ENCODE peak calls at places on chromosomes 16 and 17, in eight cellular contexts. C, T, Y, W, R, E, P and B are unnamed samples.

GRCh38 chr17:39667262-39668140 is 752 bp upstream of the PNMT start:
- DNase-seq in R (peak; percentile 42), Y (peak; percentile 66), T (peak; percentile 75), E (no peak), W (no peak), C (no peak), P (no peak), B (no peak)

GRCh38 chr17:2692781-2693135 is 18.8 kb downstream of the CLUH start:
- DNase-seq in R (peak; percentile 12), Y (no peak), E (peak; percentile 16), T (no peak), P (no peak), W (no peak), C (no peak), B (no peak)

GRCh38 chr16:86975445-86975844 is 341.7 kb downstream of the C16orf95 start:
- DNase-seq in Y (no peak), R (peak; percentile 31), W (no peak), E (peak; percentile 55), P (peak; percentile 43), C (peak; percentile 89), T (no peak), B (no peak)

GRCh38 chr17:49997256-49997735 is 2.3 kb upstream of the DLX3 start:
- DNase-seq in W (no peak), E (no peak), R (no peak), C (no peak), P (no peak), Y (no peak), T (no peak), B (no peak)

GRCh38 chr17:83030432-83030831 is 49.0 kb upstream of the METRNL start:
- DNase-seq in C (no peak), P (no peak), Y (no peak), T (no peak), R (no peak), E (no peak), W (no peak), B (no peak)

GRCh38 chr17:64774888-64775600 is 112.9 kb upstream of the SMURF2 start:
- DNase-seq in W (no peak), R (no peak), Y (no peak), E (no peak), T (no peak), C (no peak), P (no peak), B (no peak)

GRCh38 chr17:80836971-80837481 is 154.6 kb upstream of the CHMP6 start:
- DNase-seq in Y (no peak), T (peak; percentile 36), W (no peak), E (no peak), C (no peak), P (no peak), R (no peak), B (no peak)

GRCh38 chr17:46092996-46093395 is 93.9 kb downstream of the STH start:
- DNase-seq in P (no peak), W (no peak), C (no peak), E (no peak), R (no peak), Y (no peak), T (no peak), B (no peak)

GRCh38 chr17:47941998-47942490 is 673 bp downstream of the PNPO start:
- DNase-seq in W (no peak), T (no peak), Y (no peak), R (no peak), P (no peak), C (no peak), E (no peak), B (no peak)

GRCh38 chr16:50038756-50039529 is 13.9 kb downstream of the CNEP1R1 start:
- DNase-seq in W (peak; percentile 24), R (no peak), P (peak; percentile 20), T (no peak), C (no peak), E (no peak), Y (peak; percentile 25), B (peak; percentile 4)

GRCh38 chr17:17778308-17779014 is 58.3 kb downstream of the SREBF1 start:
- DNase-seq in Y (peak; percentile 84), C (peak; percentile 73), W (no peak), T (no peak), E (no peak), R (peak; percentile 55), P (no peak), B (no peak)

GRCh38 chr16:50121278-50121677 is 31.8 kb upstream of the TENT4B start:
- DNase-seq in C (no peak), T (no peak), E (no peak), W (no peak), P (no peak), Y (no peak), R (no peak), B (no peak)

GRCh38 chr17:66381701-66382362 is 79.4 kb downstream of the PRKCA start:
- DNase-seq in T (no peak), P (no peak), Y (no peak), C (no peak), R (no peak), E (no peak), W (no peak), B (no peak)

GRCh38 chr16:49857423-49858181 is 1.7 kb upstream of the ZNF423 start:
- DNase-seq in Y (peak; percentile 61), C (no peak), T (peak; percentile 91), R (peak; percentile 82), P (peak; percentile 83), E (no peak), W (no peak), B (no peak)

GRCh38 chr17:9522074-9522473 is 53.5 kb downstream of the STX8 start:
- DNase-seq in Y (no peak), W (no peak), T (no peak), C (peak; percentile 18), P (peak; percentile 71), E (no peak), R (no peak), B (no peak)

GRCh38 chr17:2595200-2595599 is 1.7 kb downstream of the PAFAH1B1 start:
- DNase-seq in E (no peak), T (no peak), Y (no peak), C (no peak), W (no peak), P (no peak), R (no peak), B (no peak)

GRCh38 chr17:21019976-21020575 is 22.7 kb downstream of the USP22 start:
- DNase-seq in Y (peak; percentile 44), T (no peak), C (no peak), R (no peak), W (no peak), E (no peak), P (peak; percentile 66), B (no peak)

GRCh38 chr17:44899074-44899782 is at the start of gene EFTUD2:
- DNase-seq in P (peak; percentile 81), Y (peak; percentile 92), T (peak; percentile 96), R (peak; percentile 94), E (peak; percentile 90), W (peak; percentile 80), C (peak; percentile 74), B (peak; percentile 96)

GRCh38 chr17:13153036-13153435 is 135.2 kb upstream of the ELAC2 start:
- DNase-seq in W (no peak), Y (no peak), P (no peak), E (no peak), C (no peak), T (no peak), R (no peak), B (no peak)

GRCh38 chr16:69150146-69150865 is 17.9 kb downstream of the UTP4 start:
- DNase-seq in E (no peak), R (peak; percentile 61), P (peak; percentile 86), C (peak; percentile 65), Y (no peak), W (peak; percentile 25), T (no peak), B (no peak)
- H3K27ac ChIP-seq in E (peak overlapping the region; percentile 19), R (no peak overlapping the region), P (no peak overlapping the region), C (no peak overlapping the region), Y (no peak overlapping the region), W (no peak overlapping the region), T (no peak overlapping the region), B (peak overlapping the region; percentile 62)

GRCh38 chr16:66616592-66616991 is 12.1 kb downstream of the CMTM3 start:
- DNase-seq in W (no peak), R (no peak), Y (no peak), P (no peak), C (no peak), E (no peak), T (no peak), B (no peak)
- H3K27ac ChIP-seq in W (no peak overlapping the region), R (no peak overlapping the region), Y (no peak overlapping the region), P (no peak overlapping the region), C (peak overlapping the region; percentile 57), E (no peak overlapping the region), T (no peak overlapping the region), B (no peak overlapping the region)

DNA sequence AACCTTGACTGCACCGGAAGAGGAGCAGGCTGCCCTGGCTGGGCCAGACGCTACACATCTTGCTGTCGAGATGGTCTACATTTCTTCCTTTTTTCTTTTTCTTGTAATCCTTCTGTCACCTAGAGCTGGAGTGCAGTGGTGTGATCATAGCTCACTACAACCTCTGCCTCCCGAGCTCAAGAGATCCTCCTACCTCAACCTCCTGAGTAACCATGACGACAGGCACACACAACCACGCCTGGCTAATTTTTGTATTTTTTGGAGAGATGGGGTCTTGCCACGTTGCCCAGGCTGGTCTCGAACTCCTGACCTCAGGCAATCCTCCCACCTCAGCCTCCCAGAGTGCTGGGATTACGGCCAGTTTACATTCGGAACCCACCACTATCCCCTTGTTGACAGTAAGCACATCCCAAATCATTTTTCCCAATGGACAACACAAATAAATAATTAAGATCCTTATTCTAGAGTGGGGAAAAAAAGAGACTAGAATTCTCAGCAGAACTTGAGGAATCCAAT is 79.0 kb downstream of the ANKRD11 start:
- DNase-seq in E (no peak), P (no peak), Y (no peak), T (no peak), R (no peak), W (no peak), C (no peak), B (no peak)
- H3K27ac ChIP-seq in E (no peak overlapping the region), P (no peak overlapping the region), Y (peak overlapping the region; percentile 62), T (peak overlapping the region; percentile 71), R (peak overlapping the region; percentile 54), W (peak overlapping the region; percentile 82), C (no peak overlapping the region), B (no peak overlapping the region)

GRCh38 chr17:79434215-79434614 is 176.6 kb downstream of the RBFOX3 start:
- DNase-seq in P (no peak), E (no peak), W (no peak), T (no peak), C (no peak), R (no peak), Y (no peak), B (no peak)

GRCh38 chr17:79435962-79436361 is 174.9 kb downstream of the RBFOX3 start:
- DNase-seq in R (no peak), T (no peak), C (no peak), P (no peak), E (no peak), Y (no peak), W (no peak), B (no peak)

GRCh38 chr17:79437081-79437480 is 173.8 kb downstream of the RBFOX3 start:
- DNase-seq in P (no peak), E (no peak), Y (no peak), W (no peak), R (no peak), C (no peak), T (no peak), B (no peak)

GRCh38 chr17:79433396-79433795 is 177.5 kb downstream of the RBFOX3 start:
- DNase-seq in E (no peak), W (no peak), Y (no peak), P (no peak), C (no peak), T (peak; percentile 27), R (no peak), B (no peak)

DNA sequence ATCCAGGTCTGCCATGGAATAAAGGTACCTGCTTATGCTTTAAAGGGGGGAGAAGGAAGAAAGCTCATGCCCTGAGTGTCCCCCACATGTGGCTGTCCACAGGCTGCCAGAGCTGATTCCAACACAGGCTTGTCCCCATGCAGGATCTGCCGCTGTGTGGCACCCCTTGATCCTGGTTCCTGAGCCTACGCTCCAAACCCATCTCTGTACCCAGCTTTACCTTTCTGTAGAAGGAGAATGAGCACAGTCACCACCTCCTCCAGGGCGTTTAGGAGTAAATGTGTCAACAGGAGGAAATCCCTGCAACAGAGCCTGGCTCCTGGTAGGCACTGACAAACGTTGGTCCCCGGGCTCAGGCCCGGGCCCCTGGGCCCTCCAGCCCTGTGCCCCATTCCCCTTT is 175.6 kb downstream of the RBFOX3 start:
- DNase-seq in E (no peak), Y (no peak), C (no peak), T (peak; percentile 6), W (no peak), R (no peak), P (no peak), B (no peak)
- H3K27ac ChIP-seq in E (no peak overlapping the region), Y (no peak overlapping the region), C (no peak overlapping the region), T (no peak overlapping the region), W (no peak overlapping the region), R (no peak overlapping the region), P (no peak overlapping the region), B (no peak overlapping the region)